ENCODE peak calls at places on chromosome 22, in ten cellular contexts. W is NCI-H146; V is T1000; D is cardiac fibroblast; P is activated T-helper 1 cell treated with anti-CD3 and anti-CD28 coated beads, Interleukin-12 subunit alpha, Interleukin-12 subunit beta, Interleukin-2, Interleukin-4 antibody, amounts not matched to agents 30 ng/mL and 10 ng/mL and 1 ng/mL, durations not matched to agents 14 hours and 24 hours and 36 hours; R is NCI-H774; A is NCI-H1105 treated with DMSO at 0.1 percent for 48 hours; G is sciatic nerve; S is stimulated activated CD8-positive, alpha-beta memory T cell treated with anti-CD3 and anti-CD28 coated beads, Interleukin-15, amount 100 ng/mL, for 24 hours; T is tibial nerve. Y is an unnamed sample.

GRCh38 chr22:30396871-30397655 is at the start of gene SEC14L2:
- DNase-seq in W (peak), V (peak), D (peak), P (peak), R (no peak), A (peak), G (peak), S (peak), T (peak), Y (peak)

GRCh38 chr22:38881464-38881871 is 9.5 kb upstream of the CBX6 start:
- DNase-seq in W (no peak), V (no peak), D (peak), P (no peak), R (no peak), A (no peak), G (peak), S (no peak), T (peak), Y (no peak)

GRCh38 chr22:40714514-40714966 is 35.3 kb downstream of the MCHR1 start:
- DNase-seq in W (peak), V (no peak), D (peak), P (no peak), R (no peak), A (no peak), G (no peak), S (no peak), T (no peak), Y (peak)

GRCh38 chr22:44916281-44917231 is 93.2 kb downstream of the PHF21B start:
- DNase-seq in W (no peak), V (no peak), D (no peak), P (no peak), R (no peak), A (no peak), G (peak), S (no peak), T (no peak), Y (no peak)

GRCh38 chr22:28882545-28882877 is 861 bp upstream of the ZNRF3 start:
- DNase-seq in W (no peak), V (no peak), D (no peak), P (no peak), R (no peak), A (no peak), G (no peak), S (no peak), T (peak), Y (peak)

GRCh38 chr22:48702573-48703264 is 1125.0 kb downstream of the BRD1 start:
- DNase-seq in W (no peak), V (no peak), D (no peak), P (no peak), R (no peak), A (no peak), G (peak), S (no peak), T (peak), Y (no peak)

GRCh38 chr22:26906464-26906863 is 249.1 kb downstream of the MIAT start:
- DNase-seq in W (peak), V (no peak), D (no peak), P (no peak), R (peak), A (peak), G (no peak), S (no peak), T (no peak), Y (no peak)

GRCh38 chr22:27238935-27239510 is 562.5 kb downstream of the MN1 start:
- DNase-seq in W (no peak), V (peak), D (peak), P (no peak), R (no peak), A (peak), G (peak), S (no peak), T (peak), Y (no peak)

GRCh38 chr22:28799834-28800307 is 498 bp downstream of the XBP1 start:
- DNase-seq in W (peak), V (peak), D (peak), P (no peak), R (no peak), A (peak), G (peak), S (no peak), T (peak), Y (peak)

GRCh38 chr22:42983470-42983869 is 31.5 kb downstream of the PACSIN2 start:
- DNase-seq in W (no peak), V (no peak), D (no peak), P (no peak), R (no peak), A (no peak), G (no peak), S (no peak), T (no peak), Y (no peak)

GRCh38 chr22:40951795-40952602 is 821 bp downstream of the RBX1 start:
- DNase-seq in W (no peak), V (no peak), D (no peak), P (no peak), R (no peak), A (no peak), G (no peak), S (no peak), T (no peak), Y (no peak)

GRCh38 chr22:19289475-19290161 is 1.9 kb downstream of the CLTCL1 start:
- DNase-seq in W (no peak), V (no peak), D (peak), P (no peak), R (no peak), A (no peak), G (no peak), S (no peak), T (no peak), Y (no peak)

GRCh38 chr22:40429481-40429880 is 59.1 kb downstream of the SGSM3 start:
- DNase-seq in W (no peak), V (no peak), D (no peak), P (no peak), R (no peak), A (no peak), G (no peak), S (no peak), T (no peak), Y (no peak)

GRCh38 chr22:49738566-49738965 is 89.1 kb downstream of the BRD1 start:
- DNase-seq in W (no peak), V (no peak), D (no peak), P (no peak), R (no peak), A (no peak), G (no peak), S (no peak), T (no peak), Y (no peak)

GRCh38 chr22:40203568-40203967 is 25.8 kb downstream of the TNRC6B start:
- DNase-seq in W (peak), V (no peak), D (peak), P (peak), R (no peak), A (peak), G (no peak), S (no peak), T (no peak), Y (peak)

GRCh38 chr22:25666308-25666707 is 75.7 kb upstream of the MYO18B start:
- DNase-seq in W (no peak), V (no peak), D (no peak), P (no peak), R (no peak), A (no peak), G (peak), S (no peak), T (peak), Y (no peak)

GRCh38 chr22:30823015-30823370 is 128.3 kb downstream of the OSBP2 start:
- DNase-seq in W (no peak), V (no peak), D (peak), P (no peak), R (no peak), A (no peak), G (no peak), S (no peak), T (no peak), Y (peak)

GRCh38 chr22:35987487-35987886 is 41.1 kb downstream of the RBFOX2 start:
- DNase-seq in W (no peak), V (no peak), D (peak), P (no peak), R (no peak), A (no peak), G (no peak), S (no peak), T (no peak), Y (no peak)

GRCh38 chr22:47067331-47067890 is 305.0 kb downstream of the TBC1D22A start:
- DNase-seq in W (no peak), V (no peak), D (no peak), P (no peak), R (no peak), A (no peak), G (peak), S (no peak), T (no peak), Y (no peak)

GRCh38 chr22:27311666-27312566 is 489.6 kb downstream of the MN1 start:
- DNase-seq in W (no peak), V (no peak), D (no peak), P (no peak), R (no peak), A (no peak), G (no peak), S (no peak), T (no peak), Y (no peak)

GRCh38 chr22:20804650-20805049 is 30.7 kb downstream of the SERPIND1 start:
- DNase-seq in W (no peak), V (no peak), D (no peak), P (no peak), R (no peak), A (no peak), G (no peak), S (no peak), T (no peak), Y (no peak)

GRCh38 chr22:46584081-46584903 is 35.9 kb upstream of the GRAMD4 start:
- DNase-seq in W (peak), V (no peak), D (peak), P (no peak), R (no peak), A (no peak), G (peak), S (no peak), T (no peak), Y (no peak)

GRCh38 chr22:40043086-40043485 is 48.3 kb downstream of the FAM83F start:
- DNase-seq in W (no peak), V (no peak), D (peak), P (no peak), R (no peak), A (peak), G (peak), S (no peak), T (peak), Y (peak)

GRCh38 chr22:47090591-47091240 is 328.3 kb downstream of the TBC1D22A start:
- DNase-seq in W (peak), V (peak), D (peak), P (no peak), R (no peak), A (peak), G (peak), S (no peak), T (no peak), Y (no peak)

GRCh38 chr22:16783930-16784354 is 41.3 kb downstream of the XKR3 start:
- DNase-seq in W (no peak), V (no peak), D (peak), P (no peak), R (no peak), A (peak), G (no peak), S (no peak), T (no peak), Y (peak)

GRCh38 chr22:37638351-37639069 is 959 bp upstream of the SH3BP1 start:
- DNase-seq in W (no peak), V (no peak), D (no peak), P (peak), R (no peak), A (no peak), G (no peak), S (no peak), T (no peak), Y (no peak)

GRCh38 chr22:26953380-26953807 is 296.0 kb downstream of the MIAT start:
- DNase-seq in W (no peak), V (no peak), D (no peak), P (no peak), R (no peak), A (no peak), G (no peak), S (no peak), T (no peak), Y (no peak)

GRCh38 chr22:40000171-40000570 is 5.4 kb downstream of the FAM83F start:
- DNase-seq in W (no peak), V (no peak), D (no peak), P (no peak), R (no peak), A (no peak), G (no peak), S (no peak), T (no peak), Y (no peak)

Y was measured in DMS53.